ENCODE peak calls at places on chromosome 1, in five cellular contexts. E is Right ventricle myocardium inferior; I is AG09309; W is activated T-helper 1 cell treated with anti-CD3 and anti-CD28 coated beads, Interleukin-12 subunit alpha, Interleukin-12 subunit beta, Interleukin-2, Interleukin-4 antibody, amounts not matched to agents 30 ng/mL and 10 ng/mL and 1 ng/mL, durations not matched to agents 14 hours and 24 hours and 36 hours; L is MCF 10A. R is an unnamed sample.

GRCh38 chr1:245197121-245197520 is 42.3 kb downstream of the KIF26B start:
- DNase-seq in I (no peak), W (no peak), E (no peak), L (no peak), R (no peak)

GRCh38 chr1:209805875-209806760 is at the start of gene IRF6:
- DNase-seq in L (peak), I (no peak), W (no peak), E (peak), R (no peak)

GRCh38 chr1:150152182-150152536 is 2.4 kb downstream of the PLEKHO1 start:
- DNase-seq in L (no peak), W (no peak), I (no peak), E (no peak), R (no peak)

GRCh38 chr1:119367332-119368124 is 1.1 kb upstream of the HAO2 start:
- DNase-seq in W (no peak), E (peak), L (peak), I (peak), R (peak)

GRCh38 chr1:67188137-67188536 is 21.9 kb downstream of the IL23R start:
- DNase-seq in W (no peak), L (no peak), E (no peak), I (no peak), R (no peak)

GRCh38 chr1:205241366-205242030 is 13.8 kb downstream of the TMCC2 start:
- DNase-seq in I (no peak), W (no peak), L (no peak), E (no peak), R (no peak)

GRCh38 chr1:36865080-36865900 is 169.0 kb downstream of the GRIK3 start:
- DNase-seq in W (no peak), L (no peak), E (no peak), I (no peak), R (no peak)

GRCh38 chr1:209377995-209378394 is 205.5 kb upstream of the CAMK1G start:
- DNase-seq in W (no peak), E (no peak), L (no peak), I (no peak), R (no peak)

GRCh38 chr1:242185728-242186127 is 186.8 kb upstream of the MAP1LC3C start:
- DNase-seq in L (peak), W (no peak), E (no peak), I (no peak), R (no peak)

GRCh38 chr1:2980073-2980791 is 41.0 kb upstream of the ACTRT2 start:
- DNase-seq in W (no peak), L (no peak), I (no peak), E (peak), R (no peak)

GRCh38 chr1:7278827-7279752 is 492.0 kb upstream of the VAMP3 start:
- DNase-seq in W (no peak), I (no peak), E (no peak), L (no peak), R (no peak)

GRCh38 chr1:22487781-22488180 is 36.1 kb downstream of the ZBTB40 start:
- DNase-seq in L (no peak), I (no peak), W (no peak), E (no peak), R (no peak)

GRCh38 chr1:169043823-169044222 is 62.7 kb upstream of the ATP1B1 start:
- DNase-seq in I (no peak), W (no peak), L (no peak), E (no peak), R (no peak)

GRCh38 chr1:210920716-210921694 is 212.9 kb downstream of the KCNH1 start:
- DNase-seq in I (no peak), E (no peak), L (no peak), W (no peak), R (no peak)

R was measured in KBM-7.